ENCODE peak calls at places on chromosomes 1 and 21, in six cellular contexts. M, Y, L, J, H and C are unnamed samples.

GRCh38 chr1:247942624-247943023 is 6.0 kb upstream of the OR2L8 start:
- DNase-seq in M (no peak), H (no peak), Y (no peak), J (no peak), L (no peak), C (no peak)

GRCh38 chr1:240946926-240947325 is 335.0 kb upstream of the GREM2 start:
- DNase-seq in J (no peak), M (no peak), Y (peak; percentile 82), H (peak; percentile 18), L (peak; percentile 16), C (peak; percentile 12)

GRCh38 chr21:38569733-38570132 is 71.5 kb upstream of the ERG start:
- DNase-seq in J (no peak), H (no peak), Y (no peak), L (no peak), M (no peak), C (no peak)

GRCh38 chr1:200253774-200254495 is 155.9 kb downstream of the ZNF281 start:
- DNase-seq in M (no peak), Y (no peak), H (peak; percentile 27), J (no peak), L (no peak), C (no peak)

GRCh38 chr1:25706146-25707089 is 89.8 kb downstream of the MAN1C1 start:
- DNase-seq in H (no peak), L (no peak), Y (no peak), M (no peak), J (no peak), C (no peak)

GRCh38 chr21:37554661-37555379 is 188.2 kb downstream of the DYRK1A start:
- DNase-seq in H (no peak), L (no peak), Y (no peak), M (no peak), J (no peak), C (no peak)

GRCh38 chr1:215022723-215023122 is 59.8 kb upstream of the KCNK2 start:
- DNase-seq in M (no peak), L (no peak), Y (peak; percentile 77), H (peak; percentile 48), J (no peak), C (no peak)

GRCh38 chr1:115782571-115783281 is 14.2 kb upstream of the CASQ2 start:
- DNase-seq in L (no peak), J (peak; percentile 51), H (peak; percentile 75), Y (peak; percentile 93), M (peak; percentile 97), C (peak; percentile 62)

GRCh38 chr1:218488986-218489385 is 143.8 kb downstream of the TGFB2 start:
- DNase-seq in H (peak; percentile 95), J (no peak), Y (no peak), L (no peak), M (peak; percentile 42), C (no peak)

GRCh38 chr1:202958544-202959275 is 598 bp upstream of the ADIPOR1 start:
- DNase-seq in Y (no peak), H (no peak), J (no peak), M (no peak), L (no peak), C (no peak)

GRCh38 chr1:58844176-58844575 is 60.3 kb upstream of the JUN start:
- DNase-seq in L (no peak), Y (peak; percentile 56), M (no peak), H (peak; percentile 68), J (no peak), C (no peak)

GRCh38 chr1:161198877-161199431 is at the start of gene ADAMTS4:
- DNase-seq in J (no peak), Y (peak; percentile 91), M (no peak), L (no peak), H (peak; percentile 25), C (peak; percentile 96)

GRCh38 chr1:228023294-228023639 is 16.5 kb downstream of the WNT3A start:
- DNase-seq in H (no peak), J (no peak), L (no peak), M (no peak), Y (no peak), C (no peak)

GRCh38 chr1:205813755-205814058 is 709 bp upstream of the SLC41A1 start:
- DNase-seq in H (peak; percentile 52), Y (no peak), M (no peak), L (no peak), J (peak; percentile 32), C (no peak)

GRCh38 chr1:235075121-235075954 is 53.3 kb downstream of the TOMM20 start:
- DNase-seq in M (peak; percentile 86), H (peak; percentile 96), Y (peak; percentile 98), J (no peak), L (peak; percentile 89), C (no peak)

GRCh38 chr1:12279728-12280469 is 50.1 kb downstream of the VPS13D start:
- DNase-seq in H (no peak), Y (no peak), M (no peak), J (no peak), L (no peak), C (no peak)

GRCh38 chr1:243345205-243345604 is 89.4 kb downstream of the SDCCAG8 start:
- DNase-seq in Y (peak; percentile 39), J (no peak), L (no peak), H (no peak), M (no peak), C (peak; percentile 2)

GRCh38 chr1:185338719-185339622 is 21.9 kb upstream of the IVNS1ABP start:
- DNase-seq in L (no peak), J (no peak), H (peak; percentile 45), M (peak; percentile 26), Y (no peak), C (peak; percentile 12)

GRCh38 chr1:109425902-109426277 is 358 bp downstream of the PSMA5 start:
- DNase-seq in M (no peak), Y (peak; percentile 89), H (peak; percentile 25), J (no peak), L (peak; percentile 59), C (peak; percentile 38)

GRCh38 chr21:10272216-10272615 is 249.2 kb upstream of the TPTE start:
- DNase-seq in Y (peak; percentile 5), L (peak; percentile 9), J (no peak), M (no peak), H (no peak), C (no peak)

GRCh38 chr1:229410692-229411433 is 23.0 kb downstream of the ACTA1 start:
- DNase-seq in Y (peak; percentile 80), H (peak; percentile 36), J (no peak), L (no peak), M (peak; percentile 43), C (peak; percentile 67)

GRCh38 chr1:201207046-201207445 is 16.4 kb downstream of the IGFN1 start:
- DNase-seq in H (no peak), L (no peak), Y (no peak), J (no peak), M (no peak), C (no peak)

GRCh38 chr21:46285206-46285661 is at the start of gene MCM3AP:
- DNase-seq in Y (no peak), M (no peak), L (no peak), J (no peak), H (no peak), C (no peak)

GRCh38 chr21:46289655-46290178 is 3.6 kb downstream of the YBEY start:
- DNase-seq in J (no peak), Y (no peak), H (no peak), L (no peak), M (no peak), C (no peak)

GRCh38 chr21:46285761-46286667 is at the start of gene YBEY:
- DNase-seq in M (peak; percentile 91), L (peak; percentile 82), Y (peak; percentile 96), J (peak; percentile 81), H (peak; percentile 85), C (peak; percentile 96)

GRCh38 chr21:46286668-46286982 is 483 bp downstream of the YBEY start:
- DNase-seq in H (no peak), Y (no peak), M (no peak), L (no peak), J (no peak), C (no peak)

DNA sequence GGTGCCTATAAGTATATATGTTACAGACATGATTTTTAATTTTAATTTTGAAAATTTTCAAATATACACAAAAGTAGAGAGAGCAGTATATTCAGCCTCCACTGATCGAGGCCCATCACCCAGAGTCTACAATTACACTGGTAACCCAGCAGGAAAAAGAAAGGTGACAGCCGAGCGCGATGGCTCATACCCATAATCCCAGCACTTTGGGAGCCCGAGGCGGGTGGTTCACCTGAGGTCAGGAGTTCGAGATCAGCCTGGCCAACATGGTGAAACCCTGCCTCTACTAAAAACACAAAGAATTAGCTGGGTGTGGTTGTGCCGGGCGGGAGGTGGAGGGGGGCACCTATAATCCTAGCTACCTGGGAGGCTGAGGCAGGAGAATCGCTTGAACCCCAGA is 1.4 kb downstream of the YBEY start:
- DNase-seq in J (no peak), M (no peak), L (no peak), Y (no peak), H (no peak), C (no peak)
- H3K27ac ChIP-seq in J (peak overlapping the region; percentile 95), M (peak overlapping the region; percentile 35), L (no peak overlapping the region), Y (peak overlapping the region; percentile 76), H (no peak overlapping the region), C (no peak overlapping the region)

GRCh38 chr1:5621692-5622091 is 370.5 kb downstream of the NPHP4 start:
- DNase-seq in M (peak; percentile 3), Y (no peak), L (no peak), J (no peak), H (no peak), C (no peak)
- H3K9me3 ChIP-seq in M (peaks cover 3% of the 10 kb centered on the region), Y (no peaks in the 10 kb centered on the region), L (no peaks in the 10 kb centered on the region), J (no peaks in the 10 kb centered on the region), H (no peaks in the 10 kb centered on the region), C (no peaks in the 10 kb centered on the region)

GRCh38 chr1:219833214-219833816 is 95.0 kb downstream of the SLC30A10 start:
- DNase-seq in Y (no peak), M (no peak), L (no peak), H (no peak), J (no peak), C (peak; percentile 9)

GRCh38 chr1:219834247-219834917 is 94.0 kb downstream of the SLC30A10 start:
- DNase-seq in H (no peak), J (no peak), M (no peak), L (no peak), Y (no peak), C (no peak)

GRCh38 chr1:219837274-219837993 is 90.9 kb downstream of the SLC30A10 start:
- DNase-seq in J (peak; percentile 60), M (peak; percentile 42), H (peak; percentile 36), Y (peak; percentile 61), L (peak; percentile 59), C (peak; percentile 65)

GRCh38 chr1:219837994-219838294 is 90.4 kb downstream of the SLC30A10 start:
- DNase-seq in M (no peak), H (no peak), L (no peak), Y (no peak), J (no peak), C (no peak)
- TF ChIP-seq EZH2 in M (no peak), H (no peak), L (no peak), Y (no peak), J (no peak), C (no peak)

GRCh38 chr1:182101415-182102041 is 40.0 kb upstream of the ZNF648 start:
- DNase-seq in M (peak; percentile 84), J (peak; percentile 42), Y (no peak), L (peak; percentile 61), H (peak; percentile 5), C (no peak)
- H3K27ac ChIP-seq in M (peak overlapping the region; percentile 38), J (no peak overlapping the region), Y (no peak overlapping the region), L (no peak overlapping the region), H (no peak overlapping the region), C (no peak overlapping the region)